ENCODE peak calls at places on chromosomes 2 and 18, in six cellular contexts. One of them, this sample, is unnamed.

GRCh38 chr2:30321466-30321865 is 90.1 kb downstream of the LBH start:
- DNase-seq in HFF-Myc: no peak
- DNase-seq in AG09309: no peak
- DNase-seq in cardiac fibroblast: peak; percentile 5
- DNase-seq in dorsolateral prefrontal cortex: no peak
- DNase-seq in HCT116: no peak
- DNase-seq in this sample: no peak

GRCh38 chr2:30208453-30208852 is 22.9 kb upstream of the LBH start:
- DNase-seq in HFF-Myc: peak; percentile 43
- DNase-seq in AG09309: peak; percentile 44
- DNase-seq in cardiac fibroblast: peak; percentile 87
- DNase-seq in dorsolateral prefrontal cortex: peak; percentile 67
- DNase-seq in HCT116: peak; percentile 47
- DNase-seq in this sample: no peak

GRCh38 chr2:8627019-8627691 is 54.7 kb upstream of the ID2 start:
- DNase-seq in HFF-Myc: no peak
- DNase-seq in AG09309: no peak
- DNase-seq in cardiac fibroblast: no peak
- DNase-seq in dorsolateral prefrontal cortex: no peak
- DNase-seq in HCT116: no peak
- DNase-seq in this sample: no peak

GRCh38 chr2:235278771-235279355 is 215.0 kb upstream of the AGAP1 start:
- DNase-seq in HFF-Myc: no peak
- DNase-seq in AG09309: no peak
- DNase-seq in cardiac fibroblast: no peak
- DNase-seq in dorsolateral prefrontal cortex: no peak
- DNase-seq in HCT116: no peak
- DNase-seq in this sample: peak; percentile 23

GRCh38 chr2:233074106-233074505 is 14.0 kb downstream of the INPP5D start:
- DNase-seq in HFF-Myc: no peak
- DNase-seq in AG09309: no peak
- DNase-seq in cardiac fibroblast: no peak
- DNase-seq in dorsolateral prefrontal cortex: no peak
- DNase-seq in HCT116: no peak
- DNase-seq in this sample: no peak

GRCh38 chr2:10753876-10754275 is 32.4 kb downstream of the ATP6V1C2 start:
- DNase-seq in HFF-Myc: no peak
- DNase-seq in AG09309: no peak
- DNase-seq in cardiac fibroblast: no peak
- DNase-seq in dorsolateral prefrontal cortex: no peak
- DNase-seq in HCT116: no peak
- DNase-seq in this sample: no peak

GRCh38 chr2:73987109-73987947 is 2.6 kb downstream of the TET3 start:
- DNase-seq in HFF-Myc: no peak
- DNase-seq in AG09309: no peak
- DNase-seq in cardiac fibroblast: peak; percentile 64
- DNase-seq in dorsolateral prefrontal cortex: peak; percentile 37
- DNase-seq in HCT116: no peak
- DNase-seq in this sample: no peak

GRCh38 chr2:164145093-164145987 is 409.5 kb upstream of the FIGN start:
- DNase-seq in HFF-Myc: no peak
- DNase-seq in AG09309: no peak
- DNase-seq in cardiac fibroblast: peak; percentile 8
- DNase-seq in dorsolateral prefrontal cortex: no peak
- DNase-seq in HCT116: no peak
- DNase-seq in this sample: no peak

GRCh38 chr2:19178175-19178574 is 180.2 kb downstream of the OSR1 start:
- DNase-seq in HFF-Myc: no peak
- DNase-seq in AG09309: no peak
- DNase-seq in cardiac fibroblast: peak; percentile 75
- DNase-seq in dorsolateral prefrontal cortex: no peak
- DNase-seq in HCT116: no peak
- DNase-seq in this sample: no peak

GRCh38 chr2:227862741-227863588 is 8.5 kb upstream of the DAW1 start:
- DNase-seq in HFF-Myc: peak; percentile 37
- DNase-seq in AG09309: peak; percentile 71
- DNase-seq in cardiac fibroblast: peak; percentile 94
- DNase-seq in dorsolateral prefrontal cortex: no peak
- DNase-seq in HCT116: peak; percentile 90
- DNase-seq in this sample: peak; percentile 87

GRCh38 chr2:150485871-150486538 is 1.5 kb downstream of the RND3 start:
- DNase-seq in HFF-Myc: no peak
- DNase-seq in AG09309: no peak
- DNase-seq in cardiac fibroblast: peak; percentile 86
- DNase-seq in dorsolateral prefrontal cortex: peak; percentile 50
- DNase-seq in HCT116: peak; percentile 73
- DNase-seq in this sample: no peak

GRCh38 chr2:237403024-237403882 is 10.7 kb downstream of the COL6A3 start:
- DNase-seq in HFF-Myc: no peak
- DNase-seq in AG09309: peak; percentile 68
- DNase-seq in cardiac fibroblast: peak; percentile 81
- DNase-seq in dorsolateral prefrontal cortex: no peak
- DNase-seq in HCT116: no peak
- DNase-seq in this sample: no peak

GRCh38 chr18:57131782-57132181 is 15.1 kb upstream of the BOD1L2 start:
- DNase-seq in HFF-Myc: no peak
- DNase-seq in AG09309: no peak
- DNase-seq in cardiac fibroblast: no peak
- DNase-seq in dorsolateral prefrontal cortex: no peak
- DNase-seq in HCT116: no peak
- DNase-seq in this sample: no peak

GRCh38 chr2:220835563-220835962 is 736.5 kb downstream of the EPHA4 start:
- DNase-seq in HFF-Myc: no peak
- DNase-seq in AG09309: no peak
- DNase-seq in cardiac fibroblast: no peak
- DNase-seq in dorsolateral prefrontal cortex: no peak
- DNase-seq in HCT116: no peak
- DNase-seq in this sample: no peak

GRCh38 chr2:130841741-130842365 is 5.1 kb downstream of the ARHGEF4 start:
- DNase-seq in HFF-Myc: no peak
- DNase-seq in AG09309: no peak
- DNase-seq in cardiac fibroblast: no peak
- DNase-seq in dorsolateral prefrontal cortex: no peak
- DNase-seq in HCT116: no peak
- DNase-seq in this sample: no peak

GRCh38 chr2:52498062-52498750 is 1269.4 kb upstream of the CHAC2 start:
- DNase-seq in HFF-Myc: no peak
- DNase-seq in AG09309: no peak
- DNase-seq in cardiac fibroblast: no peak
- DNase-seq in dorsolateral prefrontal cortex: no peak
- DNase-seq in HCT116: no peak
- DNase-seq in this sample: no peak

GRCh38 chr2:238518127-238518827 is 91.5 kb downstream of the ASB1 start:
- DNase-seq in HFF-Myc: peak; percentile 91
- DNase-seq in AG09309: peak; percentile 92
- DNase-seq in cardiac fibroblast: no peak
- DNase-seq in dorsolateral prefrontal cortex: no peak
- DNase-seq in HCT116: no peak
- DNase-seq in this sample: no peak

GRCh38 chr2:207334631-207335371 is 169.1 kb upstream of the KLF7 start:
- DNase-seq in HFF-Myc: peak; percentile 81
- DNase-seq in AG09309: peak; percentile 93
- DNase-seq in cardiac fibroblast: peak; percentile 98
- DNase-seq in dorsolateral prefrontal cortex: no peak
- DNase-seq in HCT116: peak; percentile 62
- DNase-seq in this sample: peak; percentile 95

GRCh38 chr2:85441859-85442258 is 23.3 kb downstream of the SH2D6 start:
- DNase-seq in HFF-Myc: no peak
- DNase-seq in AG09309: no peak
- DNase-seq in cardiac fibroblast: no peak
- DNase-seq in dorsolateral prefrontal cortex: no peak
- DNase-seq in HCT116: no peak
- DNase-seq in this sample: no peak

GRCh38 chr2:190655113-190655512 is 6.2 kb downstream of the NAB1 start:
- DNase-seq in HFF-Myc: no peak
- DNase-seq in AG09309: no peak
- DNase-seq in cardiac fibroblast: peak; percentile 31
- DNase-seq in dorsolateral prefrontal cortex: no peak
- DNase-seq in HCT116: no peak
- DNase-seq in this sample: no peak

GRCh38 chr2:212539145-212539880 is 711 bp upstream of the ERBB4 start:
- DNase-seq in HFF-Myc: no peak
- DNase-seq in AG09309: no peak
- DNase-seq in cardiac fibroblast: peak; percentile 18
- DNase-seq in dorsolateral prefrontal cortex: peak; percentile 54
- DNase-seq in HCT116: no peak
- DNase-seq in this sample: no peak

GRCh38 chr2:186977433-186978045 is 128.6 kb upstream of the ZSWIM2 start:
- DNase-seq in HFF-Myc: no peak
- DNase-seq in AG09309: no peak
- DNase-seq in cardiac fibroblast: no peak
- DNase-seq in dorsolateral prefrontal cortex: no peak
- DNase-seq in HCT116: no peak
- DNase-seq in this sample: no peak

GRCh38 chr2:127003028-127003800 is 103.7 kb downstream of the BIN1 start:
- DNase-seq in HFF-Myc: no peak
- DNase-seq in AG09309: no peak
- DNase-seq in cardiac fibroblast: no peak
- DNase-seq in dorsolateral prefrontal cortex: no peak
- DNase-seq in HCT116: no peak
- DNase-seq in this sample: no peak

DNA sequence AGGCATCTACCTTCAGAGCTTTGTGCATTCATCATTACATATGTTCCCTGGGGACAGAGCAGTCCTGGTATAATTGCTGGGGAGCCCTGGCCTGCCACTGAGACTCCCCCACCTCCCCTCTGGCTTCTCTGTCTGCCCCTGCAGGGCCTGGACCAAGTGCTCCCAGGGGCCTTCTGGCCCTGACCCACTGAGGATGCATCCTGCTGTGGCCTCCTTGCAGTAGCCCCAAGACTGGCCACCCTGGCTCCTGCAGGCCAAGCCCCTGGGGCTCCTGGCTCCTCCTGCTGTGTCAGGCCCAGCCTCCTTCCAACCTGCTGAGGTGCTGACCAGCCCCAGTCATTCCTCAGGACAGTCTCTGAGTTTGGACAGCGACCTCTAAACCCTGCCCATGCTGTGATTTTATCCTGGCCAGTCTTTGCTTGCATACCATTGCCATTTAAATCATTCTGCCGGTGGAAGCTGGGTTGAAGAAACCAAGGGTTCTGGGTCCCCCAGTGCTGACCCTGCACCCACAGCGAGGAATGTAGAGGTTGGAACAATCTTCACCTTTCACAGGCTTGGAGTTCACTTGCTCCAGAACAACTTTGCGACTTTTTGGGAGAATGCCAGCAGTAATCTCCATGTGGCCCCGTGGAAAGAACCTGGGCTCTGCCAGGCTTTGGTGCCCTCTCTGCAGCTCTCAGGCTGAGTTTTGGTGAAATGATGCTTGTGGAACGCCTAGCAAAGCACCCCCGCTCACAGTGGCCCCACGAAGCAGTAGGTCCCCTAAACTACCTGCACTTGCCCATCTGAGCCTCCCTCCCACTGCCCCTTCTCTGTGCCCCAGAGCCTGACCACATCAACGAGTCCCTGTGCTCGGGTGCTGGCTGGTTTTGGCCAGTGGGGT is 167.3 kb upstream of the GLI2 start:
- DNase-seq in HFF-Myc: no peak
- DNase-seq in AG09309: no peak
- DNase-seq in cardiac fibroblast: no peak
- DNase-seq in dorsolateral prefrontal cortex: no peak
- DNase-seq in HCT116: no peak
- DNase-seq in this sample: no peak
- H3K4me3 ChIP-seq in HFF-Myc: no peak overlapping the region
- H3K4me3 ChIP-seq in AG09309: no peak overlapping the region
- H3K4me3 ChIP-seq in cardiac fibroblast: no peak overlapping the region
- H3K4me3 ChIP-seq in dorsolateral prefrontal cortex: no peak overlapping the region
- H3K4me3 ChIP-seq in HCT116: no peak overlapping the region
- H3K4me3 ChIP-seq in this sample: no peak overlapping the region

GRCh38 chr2:216014986-216015385 is 1.6 kb upstream of the MREG start:
- DNase-seq in HFF-Myc: no peak
- DNase-seq in AG09309: no peak
- DNase-seq in cardiac fibroblast: no peak
- DNase-seq in dorsolateral prefrontal cortex: no peak
- DNase-seq in HCT116: no peak
- DNase-seq in this sample: no peak

GRCh38 chr2:216012830-216013079 is 596 bp downstream of the MREG start:
- DNase-seq in HFF-Myc: no peak
- DNase-seq in AG09309: no peak
- DNase-seq in cardiac fibroblast: no peak
- DNase-seq in dorsolateral prefrontal cortex: no peak
- DNase-seq in HCT116: no peak
- DNase-seq in this sample: no peak

GRCh38 chr2:216012133-216012829 is 1.1 kb downstream of the MREG start:
- DNase-seq in HFF-Myc: no peak
- DNase-seq in AG09309: no peak
- DNase-seq in cardiac fibroblast: no peak
- DNase-seq in dorsolateral prefrontal cortex: no peak
- DNase-seq in HCT116: no peak
- DNase-seq in this sample: peak; percentile 81

GRCh38 chr2:216013080-216013909 is at the start of gene MREG:
- DNase-seq in HFF-Myc: no peak
- DNase-seq in AG09309: no peak
- DNase-seq in cardiac fibroblast: peak; percentile 80
- DNase-seq in dorsolateral prefrontal cortex: peak; percentile 63
- DNase-seq in HCT116: peak; percentile 57
- DNase-seq in this sample: peak; percentile 41

GRCh38 chr2:216014006-216014405 is 655 bp upstream of the MREG start:
- DNase-seq in HFF-Myc: no peak
- DNase-seq in AG09309: no peak
- DNase-seq in cardiac fibroblast: no peak
- DNase-seq in dorsolateral prefrontal cortex: no peak
- DNase-seq in HCT116: no peak
- DNase-seq in this sample: no peak
- H3K4me3 ChIP-seq in HFF-Myc: peak overlapping the region; percentile 61
- H3K4me3 ChIP-seq in AG09309: no peak overlapping the region
- H3K4me3 ChIP-seq in cardiac fibroblast: no peak overlapping the region
- H3K4me3 ChIP-seq in dorsolateral prefrontal cortex: peak overlapping the region; percentile 80
- H3K4me3 ChIP-seq in HCT116: no peak overlapping the region
- H3K4me3 ChIP-seq in this sample: no peak overlapping the region

GRCh38 chr2:219277703-219278654 is 1.2 kb upstream of the DNAJB2 start:
- DNase-seq in HFF-Myc: no peak
- DNase-seq in AG09309: no peak
- DNase-seq in cardiac fibroblast: peak; percentile 84
- DNase-seq in dorsolateral prefrontal cortex: peak; percentile 85
- DNase-seq in HCT116: peak; percentile 54
- DNase-seq in this sample: no peak
- H3K4me3 ChIP-seq in HFF-Myc: no peak overlapping the region
- H3K4me3 ChIP-seq in AG09309: no peak overlapping the region
- H3K4me3 ChIP-seq in cardiac fibroblast: no peak overlapping the region
- H3K4me3 ChIP-seq in dorsolateral prefrontal cortex: peak overlapping the region; percentile 95
- H3K4me3 ChIP-seq in HCT116: peak overlapping the region; percentile 42
- H3K4me3 ChIP-seq in this sample: no peak overlapping the region

DNA sequence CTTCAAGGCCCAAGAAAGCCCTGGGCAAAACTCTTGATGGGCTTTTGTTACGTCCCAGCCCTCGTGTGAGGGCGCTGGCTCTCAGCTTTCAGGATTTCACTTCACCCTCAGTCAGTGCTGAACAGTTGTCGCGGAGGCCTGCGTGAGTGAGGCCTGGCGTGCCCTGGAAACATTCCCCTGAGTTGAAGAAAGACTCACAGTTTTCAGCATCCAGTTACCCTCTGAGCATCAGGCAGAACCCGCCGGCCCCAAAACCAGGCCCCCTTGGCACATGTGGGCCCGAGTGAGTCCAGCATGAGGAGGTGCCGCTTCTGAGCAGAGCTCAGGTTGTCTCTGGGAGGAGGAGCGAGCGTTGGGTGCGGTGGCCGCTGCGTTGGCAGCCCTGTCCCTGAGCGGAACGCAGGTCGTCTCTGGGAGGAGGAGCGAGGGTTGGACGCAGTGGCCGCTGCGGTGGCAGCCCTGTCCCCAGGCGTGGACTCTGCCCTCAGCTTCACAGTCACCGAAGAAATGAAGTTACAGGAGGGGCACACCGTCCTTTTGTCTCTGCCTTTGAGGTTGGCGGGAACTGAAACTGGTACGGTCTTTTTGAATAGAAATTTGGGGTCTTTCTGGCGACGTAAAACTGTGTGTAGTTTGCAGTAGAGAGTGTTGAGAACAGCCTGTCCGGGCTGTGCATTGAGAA is at the start of gene NEU4:
- DNase-seq in HFF-Myc: no peak
- DNase-seq in AG09309: no peak
- DNase-seq in cardiac fibroblast: no peak
- DNase-seq in dorsolateral prefrontal cortex: peak; percentile 34
- DNase-seq in HCT116: no peak
- DNase-seq in this sample: no peak
- H3K4me3 ChIP-seq in HFF-Myc: no peak within 1 kb of the TSS
- H3K4me3 ChIP-seq in AG09309: no peak within 1 kb of the TSS
- H3K4me3 ChIP-seq in cardiac fibroblast: no peak within 1 kb of the TSS
- H3K4me3 ChIP-seq in dorsolateral prefrontal cortex: peak within 1 kb of the TSS; percentile 4
- H3K4me3 ChIP-seq in HCT116: no peak within 1 kb of the TSS
- H3K4me3 ChIP-seq in this sample: no peak within 1 kb of the TSS